ENCODE peak calls at places on chromosomes 16 and 17, in five cellular contexts. G is amygdala; Q is CD8-positive, alpha-beta memory T cell; R is NCI-H2029 treated with DMSO at 0.1 percent for 48 hours; P is OCI-M1. K is an unnamed sample.

GRCh38 chr17:50558955-50559614 is 1.4 kb upstream of the CACNA1G start:
- DNase-seq in Q (no peak), P (no peak), G (no peak), R (no peak), K (no peak)

GRCh38 chr17:36856921-36857381 is 80.3 kb upstream of the LHX1 start:
- DNase-seq in P (no peak), R (no peak), G (no peak), Q (no peak), K (no peak)

GRCh38 chr17:64270885-64271284 is 7.8 kb upstream of the TEX2 start:
- DNase-seq in R (no peak), P (no peak), G (no peak), Q (no peak), K (no peak)

GRCh38 chr16:18832021-18832420 is 30.7 kb upstream of the ARL6IP1 start:
- DNase-seq in Q (no peak), R (no peak), G (no peak), P (no peak), K (no peak)

GRCh38 chr16:78235168-78235800 is 135.8 kb downstream of the WWOX start:
- DNase-seq in Q (peak), G (peak), P (peak), R (no peak), K (no peak)

GRCh38 chr17:74923538-74924249 is 379 bp upstream of the OTOP2 start:
- DNase-seq in Q (peak), G (peak), P (peak), R (no peak), K (no peak)

GRCh38 chr17:77515227-77515626 is 374.5 kb downstream of the SEC14L1 start:
- DNase-seq in P (no peak), G (no peak), Q (no peak), R (no peak), K (no peak)

GRCh38 chr17:69492410-69493071 is 78.0 kb downstream of the MAP2K6 start:
- DNase-seq in G (no peak), Q (no peak), P (no peak), R (no peak), K (no peak)